ENCODE peak calls at places on chromosomes 6 and 20, in eight cellular contexts. O, H, M, I, Z, U, D and R are unnamed samples.

GRCh38 chr6:3372912-3373554 is 83.8 kb downstream of the SLC22A23 start:
- DNase-seq in Z (no peak), D (no peak), U (no peak), I (no peak), M (no peak), O (no peak), H (no peak), R (no peak)

GRCh38 chr20:10551732-10552724 is 116.9 kb downstream of the SLX4IP start:
- DNase-seq in D (no peak), O (no peak), H (no peak), I (no peak), M (no peak), U (no peak), Z (no peak), R (peak)

GRCh38 chr6:145372671-145373123 is 362.6 kb downstream of the EPM2A start:
- DNase-seq in D (peak), O (no peak), U (no peak), M (peak), H (no peak), Z (no peak), I (no peak), R (peak)

GRCh38 chr6:109073344-109074235 is 21.1 kb downstream of the SESN1 start:
- DNase-seq in O (no peak), U (no peak), Z (peak), D (peak), M (peak), I (peak), H (peak), R (peak)

GRCh38 chr6:36914227-36914794 is 28.6 kb downstream of the C6orf89 start:
- DNase-seq in H (no peak), D (no peak), I (peak), U (no peak), Z (no peak), M (no peak), O (no peak), R (no peak)

GRCh38 chr6:34132082-34132357 is 13.9 kb downstream of the GRM4 start:
- DNase-seq in H (no peak), Z (no peak), O (no peak), I (no peak), D (no peak), U (no peak), M (no peak), R (no peak)

GRCh38 chr6:9467746-9468145 is 947.1 kb downstream of the TFAP2A start:
- DNase-seq in D (no peak), I (no peak), O (no peak), Z (no peak), M (no peak), H (no peak), U (no peak), R (no peak)

GRCh38 chr20:1463971-1464570 is 2.6 kb downstream of the NSFL1C start:
- DNase-seq in D (no peak), I (no peak), U (no peak), M (no peak), H (no peak), O (no peak), Z (no peak), R (no peak)

GRCh38 chr6:10662207-10662606 is 32.2 kb downstream of the C6orf52 start:
- DNase-seq in I (no peak), U (no peak), M (no peak), D (no peak), Z (no peak), O (no peak), H (no peak), R (no peak)

GRCh38 chr20:47263502-47264084 is 92.9 kb downstream of the ZMYND8 start:
- DNase-seq in D (no peak), U (no peak), O (no peak), I (no peak), M (no peak), Z (no peak), H (no peak), R (no peak)

GRCh38 chr6:169073311-169073710 is 180.3 kb downstream of the THBS2 start:
- DNase-seq in M (no peak), Z (no peak), D (no peak), H (peak), U (no peak), I (peak), O (no peak), R (no peak)

GRCh38 chr6:131970460-131970859 is 19.3 kb upstream of the CCN2 start:
- DNase-seq in U (no peak), O (no peak), Z (no peak), M (no peak), D (no peak), H (no peak), I (no peak), R (no peak)

GRCh38 chr6:42978487-42978792 is 541 bp downstream of the PEX6 start:
- DNase-seq in M (peak), Z (peak), D (no peak), I (no peak), U (no peak), O (peak), H (no peak), R (peak)

GRCh38 chr6:143896096-143896880 is 32.0 kb downstream of the ZC2HC1B start:
- DNase-seq in O (no peak), H (no peak), D (no peak), U (no peak), I (no peak), M (no peak), Z (no peak), R (no peak)

GRCh38 chr6:111238464-111239119 is 151.3 kb downstream of the SLC16A10 start:
- DNase-seq in O (no peak), U (no peak), H (no peak), Z (no peak), I (peak), M (no peak), D (no peak), R (no peak)

GRCh38 chr6:37680668-37681067 is 17.0 kb downstream of the MDGA1 start:
- DNase-seq in I (no peak), M (no peak), O (no peak), U (no peak), D (no peak), H (no peak), Z (no peak), R (peak)

GRCh38 chr20:24545168-24545567 is 75.7 kb downstream of the SYNDIG1 start:
- DNase-seq in O (no peak), D (no peak), H (no peak), I (no peak), Z (no peak), M (no peak), U (no peak), R (no peak)